ENCODE peak calls at places on chromosomes 6 and 20, in nine cellular contexts. T is GM12878, Z is ovary, G is sigmoid colon, B is HepG2, E is SK-N-SH, X is upper lobe of left lung, U is transverse colon, O is K562. J is an unnamed sample.

GRCh38 chr20:20003088-20003954 is 13.8 kb upstream of the NAA20 start:
- DNase-seq in T (no peak), Z (no peak), G (peak), B (no peak), E (no peak), X (no peak), U (peak), O (no peak), J (no peak)

GRCh38 chr6:6834356-6835342 is 246.1 kb downstream of the LY86 start:
- DNase-seq in T (no peak), Z (no peak), G (no peak), B (no peak), E (no peak), X (no peak), U (no peak), O (no peak), J (no peak)

GRCh38 chr20:327041-327945 is 1.9 kb downstream of the SOX12 start:
- DNase-seq in T (peak), Z (peak), G (peak), B (peak), E (peak), X (peak), U (peak), O (peak), J (peak)

GRCh38 chr6:128417698-128418097 is 102.7 kb downstream of the PTPRK start:
- DNase-seq in T (no peak), Z (no peak), G (no peak), B (no peak), E (no peak), X (no peak), U (no peak), O (no peak), J (no peak)

GRCh38 chr6:39347906-39348585 is 25.5 kb upstream of the KCNK16 start:
- DNase-seq in T (no peak), Z (peak), G (no peak), B (peak), E (peak), X (no peak), U (peak), O (peak), J (peak)

GRCh38 chr6:31701666-31702420 is 1.3 kb downstream of the ABHD16A start:
- DNase-seq in T (no peak), Z (peak), G (no peak), B (no peak), E (peak), X (no peak), U (no peak), O (no peak), J (no peak)

GRCh38 chr6:156613996-156614395 is 163.2 kb upstream of the ARID1B start:
- DNase-seq in T (no peak), Z (no peak), G (no peak), B (no peak), E (no peak), X (no peak), U (no peak), O (no peak), J (no peak)

GRCh38 chr20:48761023-48761785 is 66.6 kb downstream of the PREX1 start:
- DNase-seq in T (no peak), Z (no peak), G (no peak), B (no peak), E (no peak), X (no peak), U (peak), O (no peak), J (peak)

GRCh38 chr6:44642870-44643522 is 255.5 kb downstream of the CDC5L start:
- DNase-seq in T (no peak), Z (no peak), G (no peak), B (no peak), E (no peak), X (no peak), U (no peak), O (no peak), J (no peak)

GRCh38 chr20:2156666-2157624 is 55.3 kb downstream of the STK35 start:
- DNase-seq in T (no peak), Z (no peak), G (no peak), B (peak), E (no peak), X (no peak), U (no peak), O (no peak), J (no peak)

GRCh38 chr6:162058281-162058875 is 669.2 kb downstream of the PRKN start:
- DNase-seq in T (no peak), Z (no peak), G (no peak), B (peak), E (no peak), X (no peak), U (no peak), O (no peak), J (no peak)

GRCh38 chr20:37598611-37599342 is 71.1 kb upstream of the BLCAP start:
- DNase-seq in T (no peak), Z (no peak), G (no peak), B (no peak), E (peak), X (no peak), U (no peak), O (no peak), J (no peak)

GRCh38 chr6:27478141-27478705 is 5.3 kb upstream of the ZNF184 start:
- DNase-seq in T (no peak), Z (no peak), G (no peak), B (no peak), E (no peak), X (no peak), U (no peak), O (peak), J (no peak)

GRCh38 chr20:47110819-47111218 is 216.2 kb downstream of the EYA2 start:
- DNase-seq in T (no peak), Z (no peak), G (peak), B (no peak), E (no peak), X (no peak), U (no peak), O (no peak), J (no peak)

GRCh38 chr6:104789770-104790190 is 69.9 kb downstream of the HACE1 start:
- DNase-seq in T (no peak), Z (no peak), G (no peak), B (peak), E (no peak), X (no peak), U (no peak), O (peak), J (no peak)

GRCh38 chr20:36084897-36085617 is 69.5 kb upstream of the EPB41L1 start:
- DNase-seq in T (no peak), Z (no peak), G (no peak), B (peak), E (no peak), X (no peak), U (no peak), O (peak), J (no peak)

GRCh38 chr6:169239181-169239580 is 14.5 kb downstream of the THBS2 start:
- DNase-seq in T (no peak), Z (no peak), G (no peak), B (no peak), E (no peak), X (no peak), U (no peak), O (no peak), J (no peak)

GRCh38 chr20:46830886-46831632 is 63.6 kb upstream of the EYA2 start:
- DNase-seq in T (no peak), Z (no peak), G (no peak), B (no peak), E (no peak), X (no peak), U (no peak), O (no peak), J (no peak)

GRCh38 chr6:23522751-23523527 is 603.1 kb upstream of the NRSN1 start:
- DNase-seq in T (no peak), Z (no peak), G (no peak), B (no peak), E (peak), X (no peak), U (no peak), O (no peak), J (no peak)

GRCh38 chr6:149513915-149514314 is 29.1 kb upstream of the ZC3H12D start:
- DNase-seq in T (no peak), Z (no peak), G (no peak), B (no peak), E (no peak), X (no peak), U (no peak), O (no peak), J (no peak)

GRCh38 chr6:3911614-3912336 is 62.6 kb downstream of the FAM50B start:
- DNase-seq in T (no peak), Z (peak), G (peak), B (peak), E (peak), X (no peak), U (no peak), O (peak), J (no peak)

GRCh38 chr20:20894753-20895152 is 182.3 kb upstream of the RALGAPA2 start:
- DNase-seq in T (no peak), Z (no peak), G (no peak), B (no peak), E (no peak), X (peak), U (no peak), O (no peak), J (peak)

GRCh38 chr20:37498066-37498702 is 22.9 kb upstream of the NNAT start:
- DNase-seq in T (no peak), Z (no peak), G (no peak), B (no peak), E (no peak), X (no peak), U (no peak), O (no peak), J (no peak)

GRCh38 chr6:53710788-53711187 is 45.2 kb upstream of the KLHL31 start:
- DNase-seq in T (no peak), Z (no peak), G (no peak), B (no peak), E (no peak), X (no peak), U (no peak), O (no peak), J (no peak)

GRCh38 chr6:152356659-152357058 is 280.5 kb downstream of the SYNE1 start:
- DNase-seq in T (no peak), Z (no peak), G (no peak), B (peak), E (no peak), X (no peak), U (no peak), O (peak), J (no peak)

GRCh38 chr6:33975631-33976424 is 170.1 kb downstream of the GRM4 start:
- DNase-seq in T (no peak), Z (no peak), G (no peak), B (no peak), E (peak), X (no peak), U (no peak), O (no peak), J (no peak)

GRCh38 chr20:63381781-63382431 is 20.8 kb upstream of the CHRNA4 start:
- DNase-seq in T (no peak), Z (peak), G (no peak), B (no peak), E (peak), X (peak), U (no peak), O (peak), J (no peak)

GRCh38 chr20:47335251-47336012 is 21.1 kb downstream of the ZMYND8 start:
- DNase-seq in T (no peak), Z (no peak), G (no peak), B (no peak), E (no peak), X (no peak), U (no peak), O (no peak), J (no peak)

GRCh38 chr20:888057-888456 is 28.1 kb downstream of the ANGPT4 start:
- DNase-seq in T (no peak), Z (peak), G (no peak), B (no peak), E (no peak), X (no peak), U (no peak), O (no peak), J (no peak)

GRCh38 chr6:157760137-157760536 is 62.9 kb upstream of the SNX9 start:
- DNase-seq in T (no peak), Z (no peak), G (no peak), B (no peak), E (no peak), X (no peak), U (no peak), O (no peak), J (no peak)

GRCh38 chr6:157761926-157762325 is 61.1 kb upstream of the SNX9 start:
- DNase-seq in T (no peak), Z (no peak), G (no peak), B (no peak), E (no peak), X (peak), U (no peak), O (no peak), J (no peak)

GRCh38 chr6:157760589-157761330 is 62.3 kb upstream of the SNX9 start:
- DNase-seq in T (no peak), Z (no peak), G (no peak), B (no peak), E (no peak), X (no peak), U (no peak), O (no peak), J (no peak)

GRCh38 chr6:157762636-157763035 is 60.4 kb upstream of the SNX9 start:
- DNase-seq in T (no peak), Z (no peak), G (no peak), B (peak), E (no peak), X (no peak), U (no peak), O (peak), J (no peak)

DNA sequence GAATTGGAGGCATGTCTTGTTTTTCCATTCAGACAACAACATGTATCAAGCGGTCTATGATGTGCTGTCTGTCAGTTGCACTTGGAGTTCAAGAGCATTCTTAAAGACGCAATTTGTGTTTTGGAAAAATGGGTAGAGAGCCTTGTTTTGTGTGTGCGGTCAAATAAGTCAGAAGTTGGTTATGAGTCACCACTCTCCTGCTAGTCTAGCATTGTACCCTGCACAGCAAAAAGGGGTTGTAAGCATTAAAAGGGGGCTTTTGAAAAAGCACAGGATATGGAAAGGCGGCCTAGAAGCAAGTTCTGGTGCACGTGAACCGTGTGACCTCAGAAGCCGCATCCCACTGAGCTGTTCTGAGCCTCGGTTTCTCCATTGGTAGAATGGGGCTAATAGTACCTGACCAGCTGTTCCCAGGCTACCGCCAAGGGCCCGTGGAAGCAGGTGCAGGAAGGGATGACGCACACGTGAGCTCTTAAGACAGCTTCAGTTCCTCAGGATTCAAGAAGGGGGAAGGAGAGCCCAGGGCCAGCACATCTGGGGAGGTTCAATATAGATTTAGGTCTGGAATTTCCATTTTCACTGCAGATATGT is 61.6 kb upstream of the SNX9 start:
- DNase-seq in T (peak), Z (no peak), G (no peak), B (no peak), E (no peak), X (no peak), U (no peak), O (no peak), J (no peak)
- TF ChIP-seq EP300 in T (peak), Z (no peak), G (no peak), B (no peak), E (no peak), X (no peak), U (peak), O (no peak), J (no peak)

GRCh38 chr6:29737707-29738630 is 14.7 kb downstream of the HLA-F start:
- DNase-seq in T (no peak), Z (peak), G (peak), B (peak), E (peak), X (no peak), U (peak), O (peak), J (peak)
- TF ChIP-seq CTCF in T (peak), Z (no peak), G (peak), B (peak), E (peak), X (peak), U (peak), O (peak), J (peak)

GRCh38 chr20:57625978-57626377 is 5.8 kb upstream of the ZBP1 start:
- DNase-seq in T (no peak), Z (no peak), G (no peak), B (no peak), E (no peak), X (no peak), U (no peak), O (no peak), J (no peak)

GRCh38 chr20:57627339-57627738 is 7.1 kb upstream of the ZBP1 start:
- DNase-seq in T (no peak), Z (no peak), G (no peak), B (no peak), E (no peak), X (no peak), U (no peak), O (no peak), J (no peak)

GRCh38 chr20:57625181-57625958 is 5.1 kb upstream of the ZBP1 start:
- DNase-seq in T (no peak), Z (no peak), G (no peak), B (no peak), E (no peak), X (no peak), U (no peak), O (no peak), J (no peak)

GRCh38 chr20:57629976-57630525 is 9.8 kb upstream of the ZBP1 start:
- DNase-seq in T (no peak), Z (no peak), G (no peak), B (no peak), E (no peak), X (no peak), U (no peak), O (no peak), J (no peak)

DNA sequence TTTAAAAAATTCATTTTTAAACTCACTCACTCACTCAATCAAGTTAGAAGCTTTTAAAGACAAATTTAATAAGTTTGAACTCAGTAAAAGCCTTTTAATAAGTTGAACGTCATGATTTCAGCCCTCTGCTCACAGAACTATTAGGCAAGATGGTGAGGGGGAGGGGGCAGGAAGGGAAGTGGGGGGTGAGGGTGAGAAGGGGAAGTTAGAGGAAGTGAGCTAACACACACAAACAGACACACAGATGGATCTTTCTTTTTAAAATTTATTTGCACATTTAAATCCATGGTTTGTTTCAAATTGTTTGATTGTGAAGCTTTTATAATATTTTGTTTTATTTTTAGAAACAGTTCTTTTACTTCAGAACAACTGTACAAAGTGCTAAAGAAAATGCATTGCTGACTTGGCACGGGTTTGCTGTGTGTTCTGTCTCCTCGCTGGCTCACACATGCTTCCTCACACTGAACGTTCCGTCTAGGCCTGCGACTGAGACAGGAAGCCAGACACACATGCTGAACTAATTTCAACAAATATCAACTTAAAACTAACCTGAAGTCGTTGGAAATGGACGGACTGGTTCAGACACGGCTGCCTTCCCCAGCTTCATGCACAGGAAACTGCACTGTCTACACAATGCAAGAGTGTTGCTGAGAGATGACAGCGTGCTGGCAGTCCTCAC is 7.9 kb upstream of the ZBP1 start:
- DNase-seq in T (no peak), Z (no peak), G (no peak), B (no peak), E (no peak), X (no peak), U (peak), O (no peak), J (peak)
- TF ChIP-seq EP300 in T (no peak), Z (no peak), G (no peak), B (no peak), E (no peak), X (no peak), U (no peak), O (no peak), J (no peak)

DNA sequence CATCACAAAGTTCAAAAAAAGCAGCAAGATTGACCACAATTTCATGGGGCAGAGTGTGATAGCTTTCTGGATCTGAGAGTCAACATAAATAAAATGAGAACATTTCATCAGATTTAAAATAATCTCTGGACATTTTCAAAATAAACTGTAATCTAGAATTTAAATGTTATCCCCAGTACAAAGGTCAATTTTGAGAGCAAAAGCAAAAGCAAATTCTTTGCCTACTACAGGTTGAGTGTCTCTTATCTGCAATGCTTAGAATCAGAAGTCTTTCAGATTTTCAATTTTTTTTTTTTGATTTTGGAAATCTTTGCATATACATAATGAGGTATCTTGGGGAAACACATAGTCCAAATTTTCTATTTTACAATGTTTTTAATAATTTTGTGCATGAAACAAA is 67.6 kb upstream of the LYRM2 start:
- DNase-seq in T (no peak), Z (no peak), G (no peak), B (no peak), E (no peak), X (no peak), U (no peak), O (no peak), J (no peak)
- TF ChIP-seq CTCF in T (no peak), Z (no peak), G (no peak), B (no peak), E (no peak), X (no peak), U (no peak), O (no peak), J (no peak)

GRCh38 chr6:146200136-146200708 is 171.4 kb downstream of the GRM1 start:
- DNase-seq in T (no peak), Z (no peak), G (no peak), B (no peak), E (no peak), X (no peak), U (no peak), O (no peak), J (no peak)
- TF ChIP-seq EP300 in T (no peak), Z (no peak), G (no peak), B (no peak), E (no peak), X (no peak), U (no peak), O (no peak), J (no peak)

GRCh38 chr6:108661430-108661829 is 100.7 kb downstream of the FOXO3 start:
- DNase-seq in T (no peak), Z (no peak), G (no peak), B (no peak), E (peak), X (no peak), U (no peak), O (no peak), J (no peak)

GRCh38 chr6:108655840-108656650 is 95.3 kb downstream of the FOXO3 start:
- DNase-seq in T (no peak), Z (no peak), G (peak), B (peak), E (peak), X (no peak), U (no peak), O (no peak), J (no peak)

GRCh38 chr6:108660251-108660650 is 99.5 kb downstream of the FOXO3 start:
- DNase-seq in T (no peak), Z (no peak), G (no peak), B (no peak), E (no peak), X (no peak), U (no peak), O (no peak), J (no peak)

GRCh38 chr6:108656834-108657233 is 96.1 kb downstream of the FOXO3 start:
- DNase-seq in T (no peak), Z (no peak), G (no peak), B (peak), E (no peak), X (no peak), U (no peak), O (no peak), J (no peak)

DNA sequence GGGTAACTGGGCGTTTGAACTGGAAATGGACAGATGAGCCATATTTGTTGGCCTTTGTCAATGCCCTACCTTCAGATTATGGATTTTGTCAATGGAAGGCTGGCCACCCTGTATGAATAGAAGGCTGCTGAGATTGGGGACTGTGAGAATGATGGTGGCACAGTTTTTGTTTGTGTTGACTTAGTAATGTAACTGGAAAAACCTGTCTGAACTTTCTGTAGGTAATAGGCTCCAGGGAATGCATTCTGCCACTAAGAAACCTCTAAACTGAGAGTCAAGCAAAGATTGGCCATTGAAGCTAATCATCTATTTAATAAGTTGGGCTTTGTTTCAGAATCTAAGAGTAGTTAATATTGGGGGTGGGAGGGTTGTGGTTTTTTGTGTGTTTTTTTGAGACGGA is 97.5 kb downstream of the FOXO3 start:
- DNase-seq in T (no peak), Z (no peak), G (no peak), B (no peak), E (no peak), X (no peak), U (no peak), O (no peak), J (no peak)
- TF ChIP-seq CTCF in T (no peak), Z (no peak), G (no peak), B (no peak), E (no peak), X (no peak), U (no peak), O (no peak), J (no peak)

GRCh38 chr6:87176493-87176892 is 21.1 kb downstream of the ZNF292 start:
- DNase-seq in T (no peak), Z (no peak), G (no peak), B (no peak), E (no peak), X (no peak), U (no peak), O (no peak), J (no peak)
- TF ChIP-seq EP300 in T (no peak), Z (no peak), G (no peak), B (no peak), E (no peak), X (no peak), U (no peak), O (no peak), J (no peak)

J was measured in tibial nerve.